ENCODE peak calls at places on chromosomes 13 and 19, in nine cellular contexts. R, J, I, P, O, T, F, V and A are unnamed samples.

GRCh38 chr13:73331556-73331955 is 272.8 kb downstream of the KLF5 start:
- DNase-seq in R (no peak), J (no peak), I (no peak), P (no peak), O (no peak), T (no peak), F (no peak), V (no peak), A (no peak)

GRCh38 chr13:33183431-33184130 is 102.0 kb downstream of the STARD13 start:
- DNase-seq in R (no peak), J (no peak), I (no peak), P (no peak), O (no peak), T (no peak), F (no peak), V (no peak), A (no peak)

GRCh38 chr19:4676955-4677731 is 7.0 kb upstream of the MYDGF start:
- DNase-seq in R (peak), J (peak), I (no peak), P (peak), O (peak), T (no peak), F (peak), V (peak), A (no peak)

GRCh38 chr13:21703846-21704245 is 33.0 kb downstream of the FGF9 start:
- DNase-seq in R (no peak), J (no peak), I (no peak), P (no peak), O (no peak), T (no peak), F (no peak), V (no peak), A (no peak)

GRCh38 chr19:30780456-30780855 is 408.3 kb downstream of the ZNF536 start:
- DNase-seq in R (no peak), J (no peak), I (no peak), P (no peak), O (no peak), T (no peak), F (no peak), V (no peak), A (no peak)

GRCh38 chr13:110421696-110422395 is 114.8 kb downstream of the COL4A2 start:
- DNase-seq in R (no peak), J (no peak), I (no peak), P (no peak), O (no peak), T (no peak), F (no peak), V (no peak), A (no peak)

GRCh38 chr13:37899753-37900152 is 30.2 kb upstream of the TRPC4 start:
- DNase-seq in R (no peak), J (no peak), I (no peak), P (no peak), O (no peak), T (no peak), F (no peak), V (no peak), A (no peak)

GRCh38 chr19:4939466-4939865 is 29.4 kb upstream of the KDM4B start:
- DNase-seq in R (no peak), J (no peak), I (no peak), P (no peak), O (no peak), T (no peak), F (no peak), V (peak), A (no peak)

GRCh38 chr19:31312004-31312403 is 37.2 kb downstream of the TSHZ3 start:
- DNase-seq in R (no peak), J (no peak), I (no peak), P (no peak), O (no peak), T (no peak), F (peak), V (no peak), A (no peak)

GRCh38 chr19:33434886-33435705 is 61.6 kb downstream of the CEBPG start:
- DNase-seq in R (peak), J (no peak), I (peak), P (no peak), O (no peak), T (no peak), F (peak), V (no peak), A (no peak)

GRCh38 chr19:19453129-19453461 is 47.6 kb downstream of the GATAD2A start:
- DNase-seq in R (no peak), J (no peak), I (no peak), P (no peak), O (no peak), T (no peak), F (no peak), V (no peak), A (no peak)

GRCh38 chr13:106612688-106613087 is 44.8 kb upstream of the ARGLU1 start:
- DNase-seq in R (no peak), J (no peak), I (no peak), P (no peak), O (no peak), T (peak), F (peak), V (peak), A (no peak)

GRCh38 chr13:33206425-33206824 is 79.1 kb downstream of the STARD13 start:
- DNase-seq in R (no peak), J (no peak), I (no peak), P (no peak), O (no peak), T (no peak), F (no peak), V (no peak), A (no peak)

GRCh38 chr13:75437582-75438318 is 44.2 kb downstream of the TBC1D4 start:
- DNase-seq in R (no peak), J (no peak), I (no peak), P (no peak), O (peak), T (no peak), F (no peak), V (no peak), A (no peak)

GRCh38 chr19:9041023-9041422 is 30.8 kb upstream of the MUC16 start:
- DNase-seq in R (no peak), J (no peak), I (no peak), P (no peak), O (no peak), T (no peak), F (no peak), V (no peak), A (no peak)

GRCh38 chr13:74092711-74093110 is 41.5 kb downstream of the KLF12 start:
- DNase-seq in R (no peak), J (no peak), I (no peak), P (no peak), O (no peak), T (no peak), F (no peak), V (no peak), A (no peak)

GRCh38 chr19:9528757-9529336 is 9.6 kb downstream of the ZNF426 start:
- DNase-seq in R (no peak), J (peak), I (no peak), P (no peak), O (no peak), T (no peak), F (no peak), V (no peak), A (no peak)

GRCh38 chr19:29366757-29367156 is 153.8 kb upstream of the UQCRFS1 start:
- DNase-seq in R (no peak), J (no peak), I (peak), P (no peak), O (no peak), T (no peak), F (no peak), V (no peak), A (no peak)

GRCh38 chr13:46894534-46894906 is 2.3 kb downstream of the HTR2A start:
- DNase-seq in R (no peak), J (no peak), I (no peak), P (no peak), O (no peak), T (no peak), F (no peak), V (no peak), A (no peak)

GRCh38 chr19:17076539-17076919 is 952 bp downstream of the MYO9B start:
- DNase-seq in R (no peak), J (peak), I (peak), P (no peak), O (no peak), T (no peak), F (no peak), V (no peak), A (no peak)

GRCh38 chr13:35697281-35697680 is 220.8 kb upstream of the MAB21L1 start:
- DNase-seq in R (no peak), J (peak), I (no peak), P (no peak), O (no peak), T (peak), F (no peak), V (no peak), A (no peak)

GRCh38 chr19:33186835-33187540 is 7.1 kb upstream of the LRP3 start:
- DNase-seq in R (no peak), J (no peak), I (peak), P (no peak), O (no peak), T (peak), F (no peak), V (no peak), A (no peak)

GRCh38 chr13:45278096-45278645 is 62.8 kb downstream of the TPT1 start:
- DNase-seq in R (no peak), J (no peak), I (no peak), P (no peak), O (no peak), T (no peak), F (no peak), V (no peak), A (no peak)

GRCh38 chr19:4241824-4242430 is 5.0 kb upstream of the YJU2 start:
- DNase-seq in R (no peak), J (no peak), I (no peak), P (no peak), O (peak), T (no peak), F (no peak), V (no peak), A (no peak)

GRCh38 chr13:65789815-65790214 is 1440.3 kb downstream of the PCDH9 start:
- DNase-seq in R (no peak), J (no peak), I (no peak), P (no peak), O (no peak), T (no peak), F (no peak), V (no peak), A (no peak)

GRCh38 chr13:30639671-30640070 is 22.0 kb downstream of the USPL1 start:
- DNase-seq in R (no peak), J (no peak), I (no peak), P (no peak), O (no peak), T (no peak), F (no peak), V (no peak), A (no peak)

GRCh38 chr13:28494861-28495585 is at the start of gene FLT1:
- DNase-seq in R (peak), J (peak), I (peak), P (no peak), O (no peak), T (peak), F (no peak), V (peak), A (peak)

GRCh38 chr13:109180905-109181425 is 551.6 kb downstream of the MYO16 start:
- DNase-seq in R (no peak), J (peak), I (no peak), P (peak), O (no peak), T (no peak), F (no peak), V (no peak), A (no peak)

GRCh38 chr13:74219571-74219970 is 85.4 kb upstream of the KLF12 start:
- DNase-seq in R (no peak), J (no peak), I (no peak), P (no peak), O (no peak), T (no peak), F (no peak), V (no peak), A (no peak)

GRCh38 chr19:49106648-49107135 is 7.5 kb upstream of the LIN7B start:
- DNase-seq in R (peak), J (peak), I (peak), P (peak), O (no peak), T (no peak), F (no peak), V (peak), A (no peak)
- H3K27ac ChIP-seq in R (no peak), J (peak), I (no peak), P (peak), O (no peak), T (no peak), F (no peak), V (no peak), A (no peak)

DNA sequence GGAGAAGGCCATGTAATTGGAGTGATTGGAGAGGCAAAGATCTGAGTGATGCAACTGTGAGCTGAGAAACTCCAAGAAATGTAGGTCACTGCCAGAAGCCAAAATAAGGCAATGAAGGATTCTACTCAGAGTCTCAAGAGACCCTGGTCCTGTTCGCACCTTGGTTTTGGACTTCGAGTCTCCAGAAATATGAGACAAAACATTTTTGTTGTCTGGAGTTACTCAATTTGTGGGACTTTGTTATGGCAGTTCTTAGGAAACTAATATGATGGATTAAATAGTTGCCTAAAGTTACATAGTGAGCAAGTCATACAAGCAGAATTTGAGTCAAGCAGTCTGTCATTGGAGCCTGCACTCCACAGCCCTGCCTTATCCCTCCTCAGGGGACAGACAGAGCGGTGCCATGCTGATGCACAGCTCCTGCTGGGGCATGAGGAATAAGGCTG is 104.2 kb downstream of the ITGBL1 start:
- DNase-seq in R (peak), J (no peak), I (no peak), P (no peak), O (no peak), T (no peak), F (no peak), V (no peak), A (no peak)
- TF ChIP-seq POLR2AphosphoS5 in R (no peak), J (no peak), I (no peak), P (no peak), O (no peak), T (no peak), F (no peak), V (no peak), A (no peak)

GRCh38 chr19:18301718-18302111 is 20.3 kb upstream of the JUND start:
- DNase-seq in R (no peak), J (no peak), I (no peak), P (no peak), O (no peak), T (no peak), F (no peak), V (no peak), A (no peak)

GRCh38 chr19:18304194-18304495 is 18.7 kb downstream of the LSM4 start:
- DNase-seq in R (no peak), J (no peak), I (peak), P (no peak), O (no peak), T (no peak), F (no peak), V (no peak), A (no peak)

GRCh38 chr19:18298601-18299000 is 17.2 kb upstream of the JUND start:
- DNase-seq in R (no peak), J (no peak), I (no peak), P (no peak), O (no peak), T (no peak), F (no peak), V (no peak), A (no peak)

GRCh38 chr19:18299654-18300053 is 18.2 kb upstream of the JUND start:
- DNase-seq in R (no peak), J (no peak), I (no peak), P (no peak), O (no peak), T (no peak), F (no peak), V (no peak), A (no peak)

DNA sequence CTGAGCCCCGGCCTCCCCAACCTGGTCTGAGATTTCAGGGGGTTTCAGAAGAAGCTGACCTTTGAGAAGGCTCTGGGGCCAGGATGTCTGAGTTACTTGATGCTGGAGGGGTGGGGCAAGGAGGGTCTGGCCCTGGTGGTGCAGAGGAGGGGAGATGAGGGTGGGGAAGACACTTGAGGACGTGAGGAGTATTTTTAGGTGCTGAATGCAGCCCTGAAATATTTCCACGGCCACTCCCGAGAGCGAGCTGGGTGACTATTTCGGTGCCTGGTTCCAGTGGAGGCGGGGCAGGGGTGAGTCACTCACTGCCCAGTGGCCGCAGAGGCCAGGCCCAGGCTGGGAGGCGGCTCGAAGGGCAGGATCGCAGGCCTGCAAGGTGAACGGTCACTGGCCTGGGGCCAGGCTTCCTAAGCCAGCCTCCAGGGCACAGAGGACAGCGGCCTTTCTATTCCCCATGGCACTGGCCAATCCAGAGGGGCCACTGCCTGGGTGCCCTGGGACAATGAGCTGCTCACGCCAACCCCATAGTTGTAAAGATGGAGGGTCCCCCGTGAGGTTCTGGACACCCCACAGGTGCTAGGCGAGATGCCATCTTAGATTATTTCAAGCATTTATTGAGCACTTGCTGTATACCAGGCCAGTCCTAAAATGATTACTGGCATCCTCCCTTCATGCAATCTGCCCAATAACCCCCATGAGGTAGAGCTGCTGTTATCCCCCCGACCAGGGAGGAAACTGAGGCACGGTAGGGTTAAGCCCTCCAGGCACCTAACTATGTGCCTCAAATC is 19.7 kb upstream of the JUND start:
- DNase-seq in R (no peak), J (no peak), I (no peak), P (no peak), O (peak), T (peak), F (peak), V (peak), A (peak)
- H3K27ac ChIP-seq in R (no peak), J (no peak), I (peak), P (peak), O (peak), T (peak), F (peak), V (peak), A (peak)

GRCh38 chr19:49149652-49150105 is 5.5 kb downstream of the HRC start:
- DNase-seq in R (peak), J (peak), I (no peak), P (peak), O (peak), T (peak), F (peak), V (peak), A (no peak)
- TF ChIP-seq POLR2AphosphoS5 in R (peak), J (peak), I (peak), P (no peak), O (peak), T (peak), F (peak), V (no peak), A (no peak)

GRCh38 chr13:43682698-43683097 is 104.1 kb downstream of the ENOX1 start:
- DNase-seq in R (no peak), J (no peak), I (no peak), P (no peak), O (no peak), T (no peak), F (no peak), V (no peak), A (no peak)
- H3K27ac ChIP-seq in R (no peak), J (no peak), I (no peak), P (no peak), O (no peak), T (no peak), F (peak), V (no peak), A (no peak)